ENCODE peak calls at places on chromosomes 6 and 20, in six cellular contexts. L is neuronal stem cell, E is IMR-90, T is H1, Z is mesendoderm, W is mesenchymal stem cell. X is an unnamed sample.

GRCh38 chr6:56765494-56765893 is 122.8 kb upstream of the DST start:
- DNase-seq in L (no peak), E (no peak), T (no peak), Z (no peak), W (no peak), X (no peak)

GRCh38 chr6:107823047-107823557 is 1.0 kb downstream of the SCML4 start:
- DNase-seq in L (no peak), E (no peak), T (no peak), Z (no peak), W (no peak), X (no peak)

GRCh38 chr6:131765081-131765852 is 42.6 kb upstream of the ENPP1 start:
- DNase-seq in L (no peak), E (peak; percentile 74), T (no peak), Z (peak; percentile 68), W (peak; percentile 78), X (no peak)

GRCh38 chr6:25172819-25173218 is 106.4 kb upstream of the CARMIL1 start:
- DNase-seq in L (no peak), E (peak; percentile 92), T (no peak), Z (peak; percentile 81), W (peak; percentile 85), X (no peak)

GRCh38 chr6:17585766-17586502 is 14.2 kb upstream of the FAM8A1 start:
- DNase-seq in L (no peak), E (no peak), T (no peak), Z (peak; percentile 90), W (no peak), X (peak; percentile 68)

GRCh38 chr20:63206878-63207277 is 9.1 kb downstream of the YTHDF1 start:
- DNase-seq in L (no peak), E (peak; percentile 17), T (no peak), Z (no peak), W (peak; percentile 49), X (no peak)

GRCh38 chr20:51396365-51396909 is 146.1 kb downstream of the NFATC2 start:
- DNase-seq in L (no peak), E (no peak), T (no peak), Z (no peak), W (no peak), X (no peak)

GRCh38 chr6:30325873-30326445 is 768 bp upstream of the TRIM39 start:
- DNase-seq in L (peak; percentile 58), E (no peak), T (peak; percentile 88), Z (peak; percentile 96), W (no peak), X (peak; percentile 92)

GRCh38 chr6:118776607-118777549 is 117.1 kb upstream of the ASF1A start:
- DNase-seq in L (peak; percentile 46), E (peak; percentile 79), T (peak; percentile 53), Z (peak; percentile 77), W (peak; percentile 78), X (peak; percentile 56)

GRCh38 chr6:52548353-52548713 is 28.5 kb downstream of the TRAM2 start:
- DNase-seq in L (no peak), E (no peak), T (no peak), Z (no peak), W (no peak), X (no peak)

GRCh38 chr6:119284861-119285521 is 64.6 kb downstream of the MAN1A1 start:
- DNase-seq in L (no peak), E (no peak), T (peak; percentile 58), Z (peak; percentile 82), W (no peak), X (peak; percentile 56)

GRCh38 chr6:22631101-22631500 is 61.7 kb downstream of the HDGFL1 start:
- DNase-seq in L (no peak), E (peak; percentile 65), T (no peak), Z (no peak), W (peak; percentile 32), X (no peak)

GRCh38 chr6:154907293-154907692 is 87.8 kb upstream of the TIAM2 start:
- DNase-seq in L (no peak), E (peak; percentile 16), T (no peak), Z (no peak), W (no peak), X (no peak)

GRCh38 chr6:30703821-30704220 is 13.0 kb upstream of the NRM start:
- DNase-seq in L (no peak), E (no peak), T (no peak), Z (no peak), W (no peak), X (no peak)

GRCh38 chr20:45934046-45934586 is 367 bp upstream of the PCIF1 start:
- DNase-seq in L (no peak), E (peak; percentile 31), T (no peak), Z (peak; percentile 76), W (peak; percentile 64), X (peak; percentile 79)

GRCh38 chr20:56442381-56443365 is 25.8 kb upstream of the RTF2 start:
- DNase-seq in L (no peak), E (peak; percentile 46), T (no peak), Z (no peak), W (peak; percentile 48), X (no peak)

GRCh38 chr6:153963352-153963751 is 75.7 kb upstream of the OPRM1 start:
- DNase-seq in L (no peak), E (no peak), T (no peak), Z (peak; percentile 51), W (no peak), X (no peak)

GRCh38 chr6:153126218-153126617 is 4.9 kb downstream of the RGS17 start:
- DNase-seq in L (no peak), E (no peak), T (no peak), Z (no peak), W (no peak), X (no peak)

GRCh38 chr20:1879934-1880333 is 15.3 kb upstream of the SIRPA start:
- DNase-seq in L (no peak), E (peak; percentile 39), T (no peak), Z (no peak), W (no peak), X (no peak)

GRCh38 chr6:16776394-16777017 is 15.2 kb upstream of the ATXN1 start:
- DNase-seq in L (no peak), E (no peak), T (no peak), Z (no peak), W (no peak), X (no peak)

GRCh38 chr6:42742116-42742894 is 3.6 kb downstream of the TBCC start:
- DNase-seq in L (no peak), E (peak; percentile 68), T (no peak), Z (no peak), W (peak; percentile 81), X (no peak)

GRCh38 chr20:42277203-42277602 is 659.0 kb upstream of the CHD6 start:
- DNase-seq in L (no peak), E (no peak), T (no peak), Z (no peak), W (no peak), X (no peak)
- H3K23ac ChIP-seq in L (no peak overlapping the region), E (no peak overlapping the region), T (no peak overlapping the region), Z (no peak overlapping the region), W (no peak overlapping the region), X (no peak overlapping the region)

DNA sequence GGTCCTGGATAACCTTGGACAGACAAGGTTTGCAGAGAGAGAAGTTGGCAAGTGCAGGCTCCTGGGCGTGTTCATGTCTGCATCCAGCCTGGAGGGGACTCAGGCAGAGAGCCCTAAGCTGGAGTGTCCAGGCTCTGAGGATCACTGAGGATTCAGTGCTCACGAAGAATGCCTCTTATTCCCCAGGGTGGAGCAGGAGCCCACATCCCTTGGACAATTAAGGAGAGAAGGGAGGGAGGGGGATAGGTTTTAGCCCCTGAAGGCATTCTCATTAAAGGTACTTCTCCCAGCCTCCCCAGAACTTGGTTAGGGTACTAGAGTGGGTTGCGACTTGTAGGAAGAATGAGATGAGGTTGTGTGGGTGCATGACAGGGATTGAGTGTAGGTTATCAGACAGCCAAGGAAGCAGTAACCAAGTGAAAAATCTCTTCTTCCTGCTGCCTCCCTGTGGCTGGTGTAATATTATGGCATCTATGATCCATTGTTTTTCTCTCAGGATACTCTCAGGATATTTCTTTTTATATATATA is 680 bp downstream of the HLA-DPB1 start:
- DNase-seq in L (no peak), E (no peak), T (no peak), Z (no peak), W (no peak), X (no peak)
- H3K23ac ChIP-seq in L (no peak overlapping the region), E (no peak overlapping the region), T (no peak overlapping the region), Z (no peak overlapping the region), W (no peak overlapping the region), X (no peak overlapping the region)

GRCh38 chr6:36765943-36766648 is 68.5 kb downstream of the RAB44 start:
- DNase-seq in L (peak; percentile 83), E (peak; percentile 76), T (peak; percentile 95), Z (peak; percentile 83), W (peak; percentile 84), X (peak; percentile 85)

GRCh38 chr6:36765190-36765941 is 67.7 kb downstream of the RAB44 start:
- DNase-seq in L (no peak), E (no peak), T (no peak), Z (no peak), W (peak; percentile 10), X (no peak)

GRCh38 chr6:36769161-36769675 is 70.0 kb downstream of the CPNE5 start:
- DNase-seq in L (no peak), E (peak; percentile 28), T (no peak), Z (peak; percentile 67), W (peak; percentile 39), X (no peak)

GRCh38 chr6:36769676-36770499 is 69.4 kb downstream of the CPNE5 start:
- DNase-seq in L (no peak), E (peak; percentile 51), T (no peak), Z (peak; percentile 31), W (peak; percentile 41), X (no peak)

DNA sequence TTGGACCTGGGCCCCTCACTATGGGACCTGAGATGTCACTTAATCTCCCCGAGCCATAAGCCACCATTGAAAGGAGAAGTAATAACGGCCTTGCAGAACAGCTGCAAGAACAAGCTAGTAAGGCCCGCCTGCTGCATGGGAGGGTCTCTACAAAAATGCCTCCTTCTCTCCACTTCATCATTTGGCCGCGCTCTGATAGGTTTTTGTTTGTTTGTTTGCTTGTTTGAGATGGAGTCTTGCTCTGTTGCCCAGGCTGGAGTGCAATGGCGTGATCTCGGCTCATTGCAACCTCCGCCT is 69.0 kb downstream of the RAB44 start:
- DNase-seq in L (no peak), E (no peak), T (no peak), Z (no peak), W (no peak), X (no peak)
- H3K23ac ChIP-seq in L (peak overlapping the region; percentile 59), E (no peak overlapping the region), T (no peak overlapping the region), Z (no peak overlapping the region), W (no peak overlapping the region), X (no peak overlapping the region)

GRCh38 chr6:128241221-128241620 is 279.2 kb downstream of the PTPRK start:
- DNase-seq in L (no peak), E (no peak), T (no peak), Z (no peak), W (no peak), X (no peak)
- H3K23ac ChIP-seq in L (no peak overlapping the region), E (no peak overlapping the region), T (no peak overlapping the region), Z (no peak overlapping the region), W (no peak overlapping the region), X (no peak overlapping the region)